ENCODE peak calls at places on chromosomes 1 and 21, in nine cellular contexts. I is gastrocnemius medialis; D is HCEC 1CT; P is stimulated activated naive CD4-positive, alpha-beta T cell; H is activated CD4-positive, CD25-positive, alpha-beta regulatory T cell; W is AML-193; K is putamen; Q is activated naive CD4-positive, alpha-beta T cell treated with anti-CD3 and anti-CD28 coated beads for 36 hours; M is WTC11. Z is an unnamed sample.

GRCh38 chr1:111110197-111110899 is 29.5 kb downstream of the DRAM2 start:
- DNase-seq in I (no peak), D (no peak), P (no peak), H (no peak), W (no peak), K (no peak), Q (no peak), M (no peak), Z (no peak)

GRCh38 chr21:42311816-42312625 is 3.2 kb downstream of the TFF3 start:
- DNase-seq in I (no peak), D (no peak), P (no peak), H (no peak), W (no peak), K (no peak), Q (no peak), M (no peak), Z (no peak)

GRCh38 chr1:156499703-156500577 is 635 bp downstream of the MEF2D start:
- DNase-seq in I (peak), D (peak), P (peak), H (no peak), W (no peak), K (no peak), Q (peak), M (peak), Z (no peak)

GRCh38 chr21:42850866-42851391 is 28.4 kb downstream of the WDR4 start:
- DNase-seq in I (no peak), D (no peak), P (peak), H (peak), W (no peak), K (no peak), Q (peak), M (peak), Z (no peak)

GRCh38 chr21:40178726-40179125 is 311.5 kb downstream of the PCP4 start:
- DNase-seq in I (no peak), D (no peak), P (no peak), H (no peak), W (no peak), K (no peak), Q (no peak), M (no peak), Z (no peak)

GRCh38 chr1:160064164-160064563 is 5.8 kb downstream of the KCNJ10 start:
- DNase-seq in I (no peak), D (no peak), P (no peak), H (no peak), W (no peak), K (no peak), Q (no peak), M (no peak), Z (no peak)

GRCh38 chr1:100006688-100007087 is 36.9 kb downstream of the SLC35A3 start:
- DNase-seq in I (no peak), D (no peak), P (no peak), H (no peak), W (no peak), K (no peak), Q (no peak), M (no peak), Z (no peak)

GRCh38 chr1:240803151-240803550 is 191.2 kb upstream of the GREM2 start:
- DNase-seq in I (no peak), D (peak), P (no peak), H (no peak), W (no peak), K (no peak), Q (no peak), M (no peak), Z (peak)

GRCh38 chr1:7425229-7425628 is 345.9 kb upstream of the VAMP3 start:
- DNase-seq in I (no peak), D (no peak), P (no peak), H (no peak), W (no peak), K (no peak), Q (no peak), M (no peak), Z (no peak)

GRCh38 chr1:99601709-99602403 is 44.1 kb upstream of the PALMD start:
- DNase-seq in I (no peak), D (no peak), P (no peak), H (no peak), W (no peak), K (no peak), Q (no peak), M (no peak), Z (no peak)

GRCh38 chr21:31566061-31566460 is 93.4 kb upstream of the SOD1 start:
- DNase-seq in I (no peak), D (no peak), P (no peak), H (no peak), W (no peak), K (no peak), Q (no peak), M (no peak), Z (no peak)

GRCh38 chr1:21955474-21956281 is 18.6 kb upstream of the HSPG2 start:
- DNase-seq in I (no peak), D (no peak), P (no peak), H (no peak), W (no peak), K (no peak), Q (peak), M (no peak), Z (peak)

GRCh38 chr1:33244143-33244808 is 12.0 kb upstream of the ZNF362 start:
- DNase-seq in I (no peak), D (no peak), P (no peak), H (no peak), W (no peak), K (no peak), Q (no peak), M (no peak), Z (peak)

GRCh38 chr1:204417231-204417997 is 5.8 kb upstream of the PPP1R15B start:
- DNase-seq in I (peak), D (peak), P (no peak), H (no peak), W (peak), K (peak), Q (peak), M (no peak), Z (peak)

GRCh38 chr1:914253-914890 is 9.4 kb upstream of the SAMD11 start:
- DNase-seq in I (no peak), D (no peak), P (no peak), H (no peak), W (no peak), K (no peak), Q (no peak), M (no peak), Z (no peak)

GRCh38 chr1:244047739-244048565 is 3.1 kb upstream of the ZBTB18 start:
- DNase-seq in I (peak), D (peak), P (peak), H (peak), W (peak), K (peak), Q (peak), M (peak), Z (peak)

GRCh38 chr1:198449281-198449680 is 91.2 kb downstream of the ATP6V1G3 start:
- DNase-seq in I (no peak), D (no peak), P (no peak), H (no peak), W (no peak), K (no peak), Q (no peak), M (no peak), Z (peak)

GRCh38 chr1:18932879-18933278 is 23.6 kb downstream of the IFFO2 start:
- DNase-seq in I (no peak), D (no peak), P (no peak), H (no peak), W (no peak), K (no peak), Q (no peak), M (no peak), Z (no peak)

GRCh38 chr1:9069324-9070100 is at the start of gene SLC2A5:
- DNase-seq in I (peak), D (no peak), P (no peak), H (no peak), W (peak), K (peak), Q (no peak), M (no peak), Z (no peak)

GRCh38 chr1:90475623-90476022 is 241.5 kb downstream of the BARHL2 start:
- DNase-seq in I (no peak), D (peak), P (no peak), H (no peak), W (no peak), K (no peak), Q (no peak), M (no peak), Z (no peak)

GRCh38 chr1:52636701-52637695 is 4.0 kb downstream of the SHISAL2A start:
- DNase-seq in I (no peak), D (no peak), P (peak), H (peak), W (peak), K (no peak), Q (peak), M (no peak), Z (no peak)

GRCh38 chr1:201145816-201146215 is 8.5 kb downstream of the TMEM9 start:
- DNase-seq in I (no peak), D (no peak), P (no peak), H (no peak), W (no peak), K (no peak), Q (no peak), M (no peak), Z (no peak)

GRCh38 chr1:216485042-216485441 is 61.8 kb upstream of the USH2A start:
- DNase-seq in I (no peak), D (no peak), P (no peak), H (no peak), W (no peak), K (no peak), Q (no peak), M (no peak), Z (no peak)

GRCh38 chr1:184061396-184062003 is 10.0 kb downstream of the TSEN15 start:
- DNase-seq in I (no peak), D (peak), P (no peak), H (no peak), W (no peak), K (no peak), Q (no peak), M (no peak), Z (peak)

GRCh38 chr1:15852828-15853302 is 5.4 kb downstream of the SPEN start:
- DNase-seq in I (no peak), D (no peak), P (no peak), H (no peak), W (no peak), K (no peak), Q (no peak), M (no peak), Z (no peak)